ENCODE peak calls at places on chromosomes 1 and 21, in four cellular contexts. H is body of pancreas, G is pancreas, N is ascending aorta. L is an unnamed sample.

GRCh38 chr1:156947818-156948525 is 27.5 kb downstream of the LRRC71 start:
- DNase-seq in G (no peak), N (no peak), H (no peak), L (no peak)

GRCh38 chr1:187513190-187513589 is 684.4 kb downstream of the PLA2G4A start:
- DNase-seq in H (no peak), G (no peak), N (no peak), L (no peak)

GRCh38 chr1:212037900-212038299 is 2.4 kb downstream of the DTL start:
- DNase-seq in N (no peak), H (no peak), G (no peak), L (no peak)

GRCh38 chr1:65512383-65512782 is 91.9 kb downstream of the LEPR start:
- DNase-seq in H (peak; percentile 11), G (peak; percentile 17), N (no peak), L (no peak)

GRCh38 chr1:59151860-59152259 is 145.0 kb upstream of the FGGY start:
- DNase-seq in G (no peak), H (no peak), N (no peak), L (no peak)

GRCh38 chr21:46054031-46054430 is 43.9 kb upstream of the COL6A2 start:
- DNase-seq in N (no peak), G (no peak), H (no peak), L (no peak)

GRCh38 chr1:15680131-15680530 is 4.0 kb upstream of the PLEKHM2 start:
- DNase-seq in N (no peak), G (no peak), H (no peak), L (peak; percentile 46)

GRCh38 chr1:78323311-78323710 is 167.5 kb upstream of the PTGFR start:
- DNase-seq in N (no peak), H (no peak), G (no peak), L (no peak)

GRCh38 chr1:65817891-65818290 is 25.2 kb downstream of the PDE4B start:
- DNase-seq in G (no peak), N (no peak), H (no peak), L (no peak)

GRCh38 chr1:71944006-71944405 is 338.3 kb downstream of the NEGR1 start:
- DNase-seq in H (no peak), G (no peak), N (no peak), L (no peak)

GRCh38 chr1:202208458-202208857 is 14.9 kb downstream of the LGR6 start:
- DNase-seq in N (no peak), H (no peak), G (no peak), L (no peak)

GRCh38 chr1:161932668-161933067 is 91.0 kb downstream of the OLFML2B start:
- DNase-seq in N (no peak), H (no peak), G (no peak), L (no peak)

DNA sequence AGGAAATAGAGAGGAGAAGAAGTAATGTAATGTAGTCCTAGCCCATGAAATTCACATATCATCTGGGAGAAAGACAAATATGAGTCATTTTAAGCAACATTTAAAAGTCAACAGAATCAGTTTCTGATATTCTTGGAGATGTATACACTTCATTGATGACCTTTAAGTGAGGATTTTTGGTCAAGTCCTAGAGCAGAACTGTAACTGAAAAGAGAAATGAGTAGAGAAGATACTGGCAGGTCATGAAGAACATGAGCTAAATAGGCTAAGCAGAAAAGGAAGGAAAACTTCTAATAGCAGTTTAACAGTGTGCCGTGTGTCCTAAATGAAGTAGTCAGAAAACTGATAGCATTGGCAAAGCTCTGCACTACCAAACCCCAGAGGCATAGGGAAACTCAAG is 4.6 kb downstream of the ZFP69B start:
- DNase-seq in N (no peak), H (no peak), G (no peak), L (no peak)
- H3K9me3 ChIP-seq in N (peaks cover 42% of the 10 kb centered on the region), H (no peaks in the 10 kb centered on the region), G (no peaks in the 10 kb centered on the region), L (peaks cover 41% of the 10 kb centered on the region)

GRCh38 chr1:151718011-151718431 is 1.4 kb upstream of the CELF3 start:
- DNase-seq in G (no peak), H (no peak), N (no peak), L (no peak)
- H3K4me1 ChIP-seq in G (no peaks in the 10 kb centered on the region), H (peaks cover 26% of the 10 kb centered on the region), N (peaks cover 7% of the 10 kb centered on the region), L (no peaks in the 10 kb centered on the region)

GRCh38 chr1:198264271-198264670 is 107.5 kb downstream of the NEK7 start:
- DNase-seq in N (no peak), H (no peak), G (no peak), L (no peak)
- H3K9me3 ChIP-seq in N (peaks cover 8% of the 10 kb centered on the region), H (no peaks in the 10 kb centered on the region), G (no peaks in the 10 kb centered on the region), L (no peaks in the 10 kb centered on the region)

DNA sequence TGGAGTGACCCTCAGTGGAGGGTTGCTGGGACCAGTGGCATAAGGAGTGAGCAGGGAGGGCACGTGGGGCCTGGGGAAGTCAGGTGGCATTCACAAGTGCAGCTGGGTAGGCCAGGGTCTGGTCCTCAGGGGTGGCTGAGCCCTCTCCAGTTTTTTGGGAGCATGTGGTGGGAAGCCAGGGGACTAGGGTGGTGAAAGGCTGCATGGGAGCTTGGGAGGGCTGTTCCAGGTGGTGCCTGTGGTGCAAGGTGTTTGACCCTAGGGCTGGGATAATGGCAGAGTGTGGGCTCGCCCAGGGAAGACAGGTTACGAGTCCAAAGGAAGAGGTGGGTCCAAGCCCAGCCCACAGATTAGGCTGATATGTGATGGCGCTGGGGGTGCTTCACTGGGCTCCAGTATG is 30.5 kb downstream of the MAN1C1 start:
- DNase-seq in N (no peak), G (no peak), H (no peak), L (no peak)
- H3K4me1 ChIP-seq in N (peaks cover 14% of the 10 kb centered on the region), G (no peaks in the 10 kb centered on the region), H (no peaks in the 10 kb centered on the region), L (no peaks in the 10 kb centered on the region)

GRCh38 chr1:170675825-170676224 is 11.9 kb downstream of the PRRX1 start:
- DNase-seq in H (no peak), G (no peak), N (no peak), L (no peak)
- H3K9me3 ChIP-seq in H (no peaks in the 10 kb centered on the region), G (no peaks in the 10 kb centered on the region), N (no peaks in the 10 kb centered on the region), L (no peaks in the 10 kb centered on the region)

DNA sequence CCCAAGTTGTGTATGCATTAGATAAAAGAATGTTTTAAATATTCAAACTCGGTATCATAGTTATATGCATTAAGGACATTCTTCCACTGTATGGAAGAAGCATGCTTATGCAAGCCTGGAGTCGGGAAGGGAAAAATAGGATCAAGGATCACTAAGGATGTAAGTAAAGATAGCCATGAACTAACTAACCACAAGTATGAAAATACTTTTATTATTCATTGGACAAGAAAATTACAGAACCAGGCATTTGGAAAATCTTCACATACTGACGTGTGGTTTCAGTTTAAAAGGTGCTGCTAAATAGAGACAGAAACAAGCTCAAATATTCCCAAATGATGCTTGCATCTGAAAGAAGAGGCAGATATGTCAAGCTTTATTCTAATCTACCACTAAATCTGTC is 26.9 kb upstream of the DPYD start:
- DNase-seq in N (no peak), G (no peak), H (no peak), L (no peak)
- H3K4me1 ChIP-seq in N (no peaks in the 10 kb centered on the region), G (no peaks in the 10 kb centered on the region), H (no peaks in the 10 kb centered on the region), L (no peaks in the 10 kb centered on the region)